ENCODE peak calls at places on chromosomes 4 and X, in six cellular contexts. T, F, L, I, N and K are unnamed samples.

GRCh38 chr4:176277162-176277904 is 8.3 kb upstream of the ASB5 start:
- DNase-seq in L (peak; percentile 50), T (peak; percentile 84), N (peak; percentile 76), F (no peak), I (peak; percentile 62), K (peak; percentile 13)

GRCh38 chr4:112889619-112890294 is 159.7 kb upstream of the ANK2 start:
- DNase-seq in I (no peak), T (peak; percentile 88), L (no peak), F (no peak), N (no peak), K (no peak)

GRCh38 chr4:110631582-110632505 is 9.0 kb upstream of the PITX2 start:
- DNase-seq in L (peak; percentile 33), T (peak; percentile 96), N (peak; percentile 88), I (peak; percentile 84), F (no peak), K (no peak)

GRCh38 chrX:41085883-41086626 is 810 bp downstream of the USP9X start:
- DNase-seq in T (peak; percentile 62), N (peak; percentile 65), I (peak; percentile 47), L (peak; percentile 14), F (peak; percentile 84), K (no peak)

GRCh38 chr4:156103306-156103705 is 149.6 kb upstream of the CTSO start:
- DNase-seq in I (no peak), T (no peak), L (no peak), F (no peak), N (no peak), K (no peak)

GRCh38 chr4:182975806-182976205 is 58.6 kb upstream of the DCTD start:
- DNase-seq in L (no peak), N (peak; percentile 7), I (no peak), T (peak; percentile 87), F (no peak), K (no peak)

GRCh38 chr4:158169516-158169915 is 3.3 kb downstream of the GASK1B start:
- DNase-seq in F (no peak), N (no peak), I (no peak), T (peak; percentile 62), L (no peak), K (no peak)

GRCh38 chrX:150649096-150649870 is 43.9 kb upstream of the MTMR1 start:
- DNase-seq in L (no peak), I (no peak), N (no peak), F (no peak), T (no peak), K (no peak)

GRCh38 chrX:80876877-80877276 is 67.2 kb upstream of the BRWD3 start:
- DNase-seq in L (no peak), I (no peak), T (peak; percentile 24), F (no peak), N (peak; percentile 52), K (peak; percentile 8)

GRCh38 chr4:134632056-134632455 is 430.5 kb upstream of the PABPC4L start:
- DNase-seq in T (no peak), F (no peak), L (no peak), N (no peak), I (no peak), K (no peak)

GRCh38 chr4:79466621-79467020 is 58.6 kb upstream of the GK2 start:
- DNase-seq in L (no peak), I (no peak), F (no peak), N (no peak), T (peak; percentile 47), K (no peak)

GRCh38 chrX:148609766-148610698 is 109.6 kb downstream of the AFF2 start:
- DNase-seq in T (no peak), F (no peak), I (no peak), N (peak; percentile 63), L (peak; percentile 53), K (peak; percentile 13)

GRCh38 chrX:2767631-2768455 is 16.0 kb downstream of the XG start:
- DNase-seq in F (no peak), I (no peak), N (no peak), T (peak; percentile 68), L (no peak), K (peak; percentile 36)

GRCh38 chr4:72031868-72032619 is at the start of gene NPFFR2:
- DNase-seq in I (peak; percentile 71), F (no peak), N (no peak), L (no peak), T (no peak), K (peak; percentile 33)

GRCh38 chr4:16597829-16598228 is 300.6 kb downstream of the LDB2 start:
- DNase-seq in N (no peak), I (peak; percentile 22), L (no peak), F (no peak), T (no peak), K (no peak)

GRCh38 chrX:115650916-115651315 is 89.9 kb downstream of the PLS3 start:
- DNase-seq in L (peak; percentile 32), F (no peak), T (peak; percentile 59), N (peak; percentile 59), I (peak; percentile 45), K (peak; percentile 57)

GRCh38 chrX:123818243-123818642 is 41.6 kb upstream of the XIAP start:
- DNase-seq in I (no peak), L (no peak), N (no peak), T (peak; percentile 90), F (no peak), K (no peak)

GRCh38 chr4:119632216-119632615 is 3.6 kb upstream of the PDE5A start:
- DNase-seq in L (no peak), F (no peak), I (no peak), T (peak; percentile 72), N (no peak), K (no peak)

GRCh38 chrX:34379891-34380290 is 247.8 kb upstream of the FAM47A start:
- DNase-seq in F (no peak), L (no peak), I (no peak), T (peak; percentile 18), N (no peak), K (no peak)

GRCh38 chrX:124263743-124264142 is 68.7 kb upstream of the TEX13D start:
- DNase-seq in I (no peak), L (no peak), N (no peak), F (no peak), T (no peak), K (no peak)

GRCh38 chr4:13892739-13893105 is 265.2 kb upstream of the BOD1L1 start:
- DNase-seq in T (peak; percentile 67), I (no peak), F (no peak), N (no peak), L (no peak), K (no peak)

GRCh38 chr4:185709802-185710486 is 102.0 kb downstream of the SORBS2 start:
- DNase-seq in T (peak; percentile 37), F (no peak), L (no peak), N (no peak), I (no peak), K (no peak)

GRCh38 chr4:11469900-11470708 is 41.4 kb upstream of the HS3ST1 start:
- DNase-seq in N (no peak), T (no peak), I (no peak), F (no peak), L (no peak), K (no peak)

GRCh38 chrX:19544693-19545305 is 29.5 kb upstream of the MAP3K15 start:
- DNase-seq in T (peak; percentile 72), L (no peak), I (peak; percentile 35), F (no peak), N (peak; percentile 65), K (peak; percentile 52)

GRCh38 chr4:45662996-45663395 is 460.9 kb downstream of the GABRG1 start:
- DNase-seq in L (peak; percentile 49), I (no peak), T (no peak), F (no peak), N (no peak), K (no peak)

GRCh38 chr4:95672811-95673210 is 124.0 kb upstream of the UNC5C start:
- DNase-seq in T (no peak), N (no peak), L (no peak), I (no peak), F (no peak), K (no peak)

GRCh38 chr4:52989865-52990264 is 127.7 kb downstream of the RASL11B start:
- DNase-seq in I (no peak), F (no peak), T (no peak), N (no peak), L (no peak), K (no peak)